ENCODE peak calls at places on chromosomes 3 and 15, in six cellular contexts. Y is neuronal stem cell, C is IMR-90, L is H9, J is trophoblast cell, Q is H1. N is an unnamed sample.

GRCh38 chr15:71093089-71094024 is 21.9 kb upstream of the THSD4 start:
- DNase-seq in Y (no peak), C (peak), L (no peak), J (peak), Q (no peak), N (no peak)

GRCh38 chr3:129527262-129527661 is 1.2 kb upstream of the RHO start:
- DNase-seq in Y (no peak), C (no peak), L (no peak), J (no peak), Q (no peak), N (no peak)

GRCh38 chr3:18446067-18446793 is 21.1 kb upstream of the SATB1 start:
- DNase-seq in Y (no peak), C (no peak), L (no peak), J (no peak), Q (no peak), N (no peak)

GRCh38 chr3:76083992-76084391 is 298.6 kb upstream of the ZNF717 start:
- DNase-seq in Y (no peak), C (peak), L (no peak), J (no peak), Q (no peak), N (peak)

GRCh38 chr3:11522953-11523792 is 120.5 kb downstream of the VGLL4 start:
- DNase-seq in Y (no peak), C (peak), L (no peak), J (no peak), Q (no peak), N (peak)

GRCh38 chr15:77029166-77030041 is 34.5 kb downstream of the PSTPIP1 start:
- DNase-seq in Y (no peak), C (no peak), L (peak), J (no peak), Q (no peak), N (no peak)

GRCh38 chr3:58833501-58833900 is 166.9 kb upstream of the FAM3D start:
- DNase-seq in Y (no peak), C (no peak), L (no peak), J (no peak), Q (no peak), N (no peak)

GRCh38 chr15:62896969-62897486 is 145.5 kb upstream of the TPM1 start:
- DNase-seq in Y (peak), C (peak), L (no peak), J (peak), Q (no peak), N (peak)

GRCh38 chr15:28884151-28884940 is 1.4 kb upstream of the APBA2 start:
- DNase-seq in Y (no peak), C (no peak), L (no peak), J (no peak), Q (no peak), N (no peak)

GRCh38 chr15:29039466-29040366 is 153.9 kb downstream of the APBA2 start:
- DNase-seq in Y (peak), C (no peak), L (no peak), J (no peak), Q (no peak), N (no peak)

GRCh38 chr3:50572801-50573371 is 3.6 kb downstream of the HEMK1 start:
- DNase-seq in Y (no peak), C (no peak), L (no peak), J (no peak), Q (no peak), N (no peak)

GRCh38 chr3:183701744-183702143 is 4.1 kb downstream of the YEATS2 start:
- DNase-seq in Y (no peak), C (no peak), L (no peak), J (peak), Q (no peak), N (no peak)

GRCh38 chr3:60178931-60179653 is 1072.2 kb downstream of the FHIT start:
- DNase-seq in Y (no peak), C (no peak), L (no peak), J (peak), Q (no peak), N (no peak)

GRCh38 chr3:180117381-180118163 is 80.8 kb upstream of the PEX5L start:
- DNase-seq in Y (no peak), C (no peak), L (no peak), J (no peak), Q (no peak), N (no peak)

GRCh38 chr15:58593870-58594269 is 155.6 kb downstream of the ADAM10 start:
- DNase-seq in Y (no peak), C (no peak), L (no peak), J (no peak), Q (no peak), N (no peak)

GRCh38 chr15:39432935-39433334 is 147.9 kb upstream of the THBS1 start:
- DNase-seq in Y (no peak), C (no peak), L (no peak), J (no peak), Q (no peak), N (no peak)

GRCh38 chr3:150538324-150539208 is 7.7 kb downstream of the SERP1 start:
- DNase-seq in Y (no peak), C (no peak), L (no peak), J (no peak), Q (no peak), N (no peak)

GRCh38 chr15:95277266-95277665 is 1045.9 kb downstream of the MCTP2 start:
- DNase-seq in Y (no peak), C (peak), L (no peak), J (no peak), Q (no peak), N (peak)

GRCh38 chr3:148727242-148727641 is 29.5 kb downstream of the AGTR1 start:
- DNase-seq in Y (peak), C (no peak), L (peak), J (peak), Q (no peak), N (peak)

GRCh38 chr3:163490119-163490518 is 1588.2 kb downstream of the SI start:
- DNase-seq in Y (peak), C (no peak), L (peak), J (peak), Q (peak), N (peak)

GRCh38 chr15:36579792-36580431 is 486 bp downstream of the CDIN1 start:
- DNase-seq in Y (no peak), C (no peak), L (no peak), J (no peak), Q (no peak), N (no peak)

GRCh38 chr3:152359385-152360248 is 90.9 kb downstream of the MBNL1 start:
- DNase-seq in Y (no peak), C (no peak), L (no peak), J (peak), Q (no peak), N (no peak)

GRCh38 chr15:50814634-50815033 is 49.1 kb upstream of the SPPL2A start:
- DNase-seq in Y (no peak), C (no peak), L (no peak), J (no peak), Q (no peak), N (no peak)

GRCh38 chr15:101559938-101560337 is 70.4 kb upstream of the PCSK6 start:
- DNase-seq in Y (no peak), C (no peak), L (no peak), J (no peak), Q (no peak), N (no peak)

GRCh38 chr3:40407611-40408010 is 20.6 kb downstream of the ENTPD3 start:
- DNase-seq in Y (no peak), C (no peak), L (no peak), J (no peak), Q (no peak), N (no peak)

GRCh38 chr3:82927309-82928253 is 1166.1 kb upstream of the GBE1 start:
- DNase-seq in Y (no peak), C (no peak), L (no peak), J (peak), Q (no peak), N (no peak)

GRCh38 chr3:112539825-112540517 is 21.8 kb downstream of the ATG3 start:
- DNase-seq in Y (no peak), C (no peak), L (no peak), J (no peak), Q (no peak), N (no peak)

GRCh38 chr15:71215126-71215894 is 100.0 kb downstream of the THSD4 start:
- DNase-seq in Y (no peak), C (no peak), L (peak), J (no peak), Q (no peak), N (no peak)

GRCh38 chr3:101200461-101200860 is 119.9 kb downstream of the IMPG2 start:
- DNase-seq in Y (no peak), C (no peak), L (no peak), J (no peak), Q (no peak), N (no peak)

GRCh38 chr3:195908439-195909293 is at the start of gene TNK2:
- DNase-seq in Y (no peak), C (no peak), L (peak), J (no peak), Q (no peak), N (no peak)

GRCh38 chr3:32937331-32937730 is 14.1 kb upstream of the CCR4 start:
- DNase-seq in Y (no peak), C (no peak), L (peak), J (no peak), Q (no peak), N (peak)

GRCh38 chr15:47766406-47766805 is 49.1 kb downstream of the SEMA6D start:
- DNase-seq in Y (no peak), C (no peak), L (no peak), J (no peak), Q (no peak), N (no peak)

GRCh38 chr3:164832216-164832615 is 246.1 kb downstream of the SI start:
- DNase-seq in Y (no peak), C (no peak), L (no peak), J (no peak), Q (no peak), N (peak)

GRCh38 chr3:64805248-64805647 is 117.4 kb upstream of the ADAMTS9 start:
- DNase-seq in Y (no peak), C (no peak), L (no peak), J (no peak), Q (no peak), N (no peak)

GRCh38 chr15:39685999-39686613 is 96.5 kb downstream of the FSIP1 start:
- DNase-seq in Y (peak), C (peak), L (no peak), J (peak), Q (no peak), N (peak)

GRCh38 chr3:13771496-13771895 is 108.4 kb downstream of the WNT7A start:
- DNase-seq in Y (no peak), C (no peak), L (no peak), J (no peak), Q (no peak), N (no peak)
- H3K9ac ChIP-seq in Y (no peak), C (no peak), L (no peak), J (no peak), Q (no peak), N (no peak)

GRCh38 chr15:44137750-44138149 is 57.3 kb downstream of the FRMD5 start:
- DNase-seq in Y (no peak), C (peak), L (no peak), J (no peak), Q (no peak), N (no peak)
- H3K14ac ChIP-seq in Y (no peak), C (no peak), L (no peak), J (no peak), Q (no peak), N (no peak)

GRCh38 chr15:67079361-67079760 is 14.0 kb downstream of the SMAD3 start:
- DNase-seq in Y (no peak), C (peak), L (no peak), J (no peak), Q (no peak), N (no peak)
- H3K9ac ChIP-seq in Y (peak), C (no peak), L (no peak), J (no peak), Q (no peak), N (peak)

DNA sequence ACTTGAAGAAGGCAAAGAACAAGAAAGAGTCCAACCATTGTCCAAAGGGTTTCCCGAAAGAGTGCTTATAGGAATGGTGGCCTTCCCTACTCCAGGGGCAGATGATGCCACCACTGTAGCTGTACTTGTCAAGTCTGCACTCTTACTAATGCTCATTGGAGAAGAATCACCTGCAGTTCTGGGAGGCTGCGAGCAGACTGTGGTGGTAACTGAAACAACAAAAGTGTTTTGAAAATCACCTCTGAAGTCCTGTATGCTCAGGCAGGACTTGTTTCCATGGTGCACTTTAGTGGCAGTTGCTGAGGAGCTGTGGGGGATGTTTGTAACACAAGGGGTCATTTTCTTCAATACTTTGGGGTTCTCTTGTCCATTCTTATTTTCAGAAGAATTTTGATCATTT is 36.0 kb downstream of the USF3 start:
- DNase-seq in Y (no peak), C (no peak), L (no peak), J (no peak), Q (no peak), N (no peak)
- H3K14ac ChIP-seq in Y (no peak), C (peak), L (no peak), J (no peak), Q (no peak), N (no peak)

N was measured in mesenchymal stem cell.